ENCODE peak calls at places on chromosomes 7 and 10, in eight cellular contexts. Y, U, N, B, X, P, D and T are unnamed samples.

GRCh38 chr10:102284531-102284930 is 39.2 kb downstream of the GBF1 start:
- DNase-seq in P (no peak), X (no peak), N (no peak), Y (no peak), D (no peak), U (no peak), B (no peak), T (no peak)

GRCh38 chr7:41693150-41693997 is 9.5 kb downstream of the INHBA start:
- DNase-seq in X (peak), N (peak), P (peak), B (no peak), Y (no peak), D (peak), U (no peak), T (no peak)

GRCh38 chr7:141071260-141071854 is 2.5 kb upstream of the TMEM178B start:
- DNase-seq in U (no peak), Y (no peak), P (peak), N (peak), D (no peak), B (peak), X (peak), T (no peak)

GRCh38 chr10:8060010-8060703 is 5.7 kb downstream of the GATA3 start:
- DNase-seq in P (peak), U (peak), D (no peak), X (peak), B (no peak), Y (no peak), N (no peak), T (no peak)

GRCh38 chr10:32979041-32979440 is 21.0 kb upstream of the ITGB1 start:
- DNase-seq in U (no peak), D (no peak), B (no peak), N (no peak), P (peak), X (peak), Y (no peak), T (no peak)

GRCh38 chr10:88154596-88155250 is 291.3 kb downstream of the PTEN start:
- DNase-seq in Y (no peak), X (no peak), P (peak), U (no peak), D (peak), N (no peak), B (no peak), T (no peak)

GRCh38 chr10:121243003-121243898 is 355.0 kb downstream of the FGFR2 start:
- DNase-seq in P (no peak), B (no peak), Y (no peak), X (no peak), N (no peak), U (no peak), D (no peak), T (no peak)

GRCh38 chr7:143360788-143361551 is 1.5 kb downstream of the FAM131B start:
- DNase-seq in D (no peak), Y (no peak), B (no peak), X (no peak), N (no peak), U (no peak), P (no peak), T (no peak)

GRCh38 chr10:5902511-5903274 is 12.7 kb downstream of the FBH1 start:
- DNase-seq in N (no peak), Y (no peak), X (no peak), D (no peak), U (no peak), B (no peak), P (no peak), T (peak)

GRCh38 chr7:45181286-45181960 is 23.8 kb downstream of the RAMP3 start:
- DNase-seq in D (no peak), N (no peak), Y (no peak), P (no peak), U (no peak), X (no peak), B (no peak), T (peak)

GRCh38 chr7:149355390-149356048 is 93.5 kb downstream of the ZNF783 start:
- DNase-seq in U (no peak), Y (no peak), X (no peak), N (no peak), P (peak), B (no peak), D (no peak), T (no peak)

GRCh38 chr7:43868681-43869017 is 668 bp downstream of the MRPS24 start:
- DNase-seq in N (no peak), B (no peak), Y (no peak), X (no peak), U (no peak), D (no peak), P (no peak), T (no peak)

GRCh38 chr7:39644170-39644569 is 20.8 kb downstream of the RALA start:
- DNase-seq in D (peak), X (peak), Y (no peak), N (no peak), U (no peak), B (no peak), P (peak), T (no peak)

GRCh38 chr10:128011059-128011979 is 104.4 kb downstream of the PTPRE start:
- DNase-seq in X (peak), B (peak), Y (no peak), N (peak), D (peak), P (peak), U (peak), T (peak)